ENCODE peak calls at places on chromosomes 11 and 22, in ten cellular contexts. S is GM23338, X is transverse colon, A is HCT116, U is suprapubic skin, V is SK-N-SH, O is Panc1, J is HepG2, M is sigmoid colon, P is stomach. T is an unnamed sample.
A peak's percentile ranks its signal among the peaks of the same experiment; 100 is the strongest.

GRCh38 chr11:65862941-65863888 is 3.0 kb downstream of the MUS81 start:
- DNase-seq in S (no peak), X (no peak), A (no peak), U (no peak), V (no peak), O (no peak), J (no peak), M (peak; percentile 70), P (no peak), T (no peak)

GRCh38 chr11:117794772-117795629 is 2.0 kb downstream of the DSCAML1 start:
- DNase-seq in S (peak; percentile 32), X (no peak), A (no peak), U (no peak), V (no peak), O (no peak), J (no peak), M (no peak), P (no peak), T (no peak)

GRCh38 chr11:8382436-8383053 is 118.9 kb upstream of the LMO1 start:
- DNase-seq in S (no peak), X (no peak), A (no peak), U (no peak), V (no peak), O (no peak), J (no peak), M (no peak), P (no peak), T (peak; percentile 3)

GRCh38 chr22:45919504-45920286 is 57.3 kb downstream of the WNT7B start:
- DNase-seq in S (no peak), X (no peak), A (no peak), U (no peak), V (no peak), O (no peak), J (no peak), M (no peak), P (peak; percentile 72), T (peak; percentile 60)

GRCh38 chr11:10293423-10294288 is at the start of gene SBF2:
- DNase-seq in S (peak; percentile 88), X (peak; percentile 86), A (no peak), U (peak; percentile 90), V (peak; percentile 96), O (no peak), J (peak; percentile 69), M (peak; percentile 95), P (peak; percentile 84), T (peak; percentile 68)

GRCh38 chr11:36672815-36673450 is 74.9 kb upstream of the RAG2 start:
- DNase-seq in S (peak; percentile 72), X (no peak), A (peak; percentile 38), U (no peak), V (peak; percentile 33), O (peak; percentile 7), J (peak; percentile 55), M (no peak), P (no peak), T (no peak)

GRCh38 chr11:69640995-69641581 is at the start of gene CCND1:
- DNase-seq in S (peak; percentile 93), X (peak; percentile 85), A (peak; percentile 85), U (peak; percentile 82), V (peak; percentile 89), O (no peak), J (peak; percentile 95), M (peak; percentile 77), P (peak; percentile 75), T (peak; percentile 54)

GRCh38 chr11:130424613-130425140 is 3.7 kb downstream of the ADAMTS8 start:
- DNase-seq in S (no peak), X (no peak), A (no peak), U (no peak), V (no peak), O (no peak), J (no peak), M (no peak), P (no peak), T (no peak)

GRCh38 chr11:133361689-133361994 is 170.7 kb downstream of the OPCML start:
- DNase-seq in S (no peak), X (no peak), A (no peak), U (no peak), V (no peak), O (no peak), J (no peak), M (no peak), P (no peak), T (no peak)

GRCh38 chr11:107457205-107457557 is 444 bp downstream of the CWF19L2 start:
- DNase-seq in S (peak; percentile 15), X (no peak), A (no peak), U (no peak), V (peak; percentile 15), O (peak; percentile 12), J (no peak), M (no peak), P (no peak), T (no peak)

DNA sequence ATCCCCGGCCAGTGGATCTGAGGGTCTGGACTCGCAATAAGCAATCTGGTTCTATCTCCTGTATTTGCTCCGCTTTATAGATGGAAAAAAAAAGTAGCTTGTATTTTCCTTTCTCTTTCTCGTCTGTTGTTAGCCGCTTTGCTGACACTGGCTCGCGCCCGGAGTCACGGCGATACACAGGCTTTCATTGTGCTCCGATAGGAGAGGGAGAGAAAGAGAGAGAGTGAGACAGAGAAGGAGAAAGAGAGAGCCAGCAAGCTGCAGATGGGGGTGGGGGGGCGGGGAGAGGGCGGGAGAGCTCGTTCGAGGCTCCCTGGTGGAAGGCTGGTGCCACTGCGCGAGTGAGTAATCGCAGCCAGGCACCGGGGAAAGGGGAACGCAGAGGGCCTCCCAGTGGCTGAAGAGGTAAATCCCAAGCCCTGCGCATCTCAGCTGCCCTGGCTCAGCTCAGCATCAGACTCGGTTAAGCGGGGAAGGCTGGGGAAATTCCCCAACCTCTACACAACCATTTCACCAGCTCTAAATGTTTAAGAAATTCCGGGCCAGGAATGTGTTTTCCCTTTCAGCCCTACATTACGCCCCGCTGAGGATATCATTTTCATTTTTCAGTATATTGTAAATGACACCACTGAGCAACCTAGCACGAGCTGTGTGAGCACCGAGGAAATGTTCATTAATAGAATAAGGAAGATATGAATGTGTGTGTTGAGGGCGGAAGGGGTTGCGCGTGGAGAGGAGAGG is at the start of gene MAML2:
- DNase-seq in S (peak; percentile 98), X (peak; percentile 95), A (peak; percentile 79), U (peak; percentile 96), V (peak; percentile 94), O (peak; percentile 89), J (peak; percentile 83), M (peak; percentile 97), P (peak; percentile 94), T (peak; percentile 93)
- TF ChIP-seq POLR2AphosphoS5 in S (peak; percentile 28), X (peak; percentile 51), A (no peak), U (no peak), V (peak; percentile 79), O (no peak), J (no peak), M (peak; percentile 25), P (peak; percentile 74), T (peak; percentile 84)

GRCh38 chr11:20047006-20047405 is 113.3 kb downstream of the DBX1 start:
- DNase-seq in S (no peak), X (no peak), A (no peak), U (no peak), V (no peak), O (no peak), J (no peak), M (no peak), P (no peak), T (no peak)
- H3K4me1 ChIP-seq in S (peaks cover 37% of the 10 kb centered on the region), X (no peaks in the 10 kb centered on the region), A (no peaks in the 10 kb centered on the region), U (peaks cover 6% of the 10 kb centered on the region), V (peaks cover 12% of the 10 kb centered on the region), O (peaks cover 2% of the 10 kb centered on the region), J (peaks cover 3% of the 10 kb centered on the region), M (no peaks in the 10 kb centered on the region), P (peaks cover 17% of the 10 kb centered on the region), T (no peaks in the 10 kb centered on the region)

GRCh38 chr11:112165049-112165448 is 1.2 kb upstream of the IL18 start:
- DNase-seq in S (no peak), X (no peak), A (no peak), U (no peak), V (no peak), O (no peak), J (no peak), M (no peak), P (no peak), T (no peak)

GRCh38 chr11:112161012-112161411 is 2.9 kb downstream of the IL18 start:
- DNase-seq in S (no peak), X (no peak), A (no peak), U (no peak), V (no peak), O (no peak), J (no peak), M (no peak), P (no peak), T (no peak)

GRCh38 chr11:112162761-112163669 is 879 bp downstream of the IL18 start:
- DNase-seq in S (no peak), X (no peak), A (no peak), U (no peak), V (no peak), O (no peak), J (peak; percentile 21), M (no peak), P (no peak), T (no peak)

GRCh38 chr11:112166561-112166960 is 611 bp upstream of the TEX12 start:
- DNase-seq in S (no peak), X (peak; percentile 47), A (no peak), U (no peak), V (no peak), O (no peak), J (peak; percentile 51), M (no peak), P (no peak), T (no peak)

GRCh38 chr11:112163875-112164521 is at the start of gene IL18:
- DNase-seq in S (peak; percentile 69), X (peak; percentile 88), A (peak; percentile 78), U (no peak), V (no peak), O (peak; percentile 78), J (no peak), M (peak; percentile 68), P (peak; percentile 67), T (no peak)
- TF ChIP-seq CTCF in S (no peak), X (no peak), A (peak; percentile 6), U (no peak), V (no peak), O (no peak), J (no peak), M (no peak), P (no peak), T (no peak)

GRCh38 chr11:62710001-62710345 is 2.5 kb downstream of the GNG3 start:
- DNase-seq in S (no peak), X (no peak), A (no peak), U (no peak), V (no peak), O (no peak), J (no peak), M (peak; percentile 69), P (peak; percentile 45), T (no peak)

GRCh38 chr11:62707277-62707771 is at the start of the genes BSCL2 and GNG3:
- DNase-seq in S (peak; percentile 99), X (no peak), A (no peak), U (no peak), V (peak; percentile 39), O (no peak), J (no peak), M (no peak), P (no peak), T (no peak)

GRCh38 chr11:62706841-62707240 is 383 bp downstream of the BSCL2 start:
- DNase-seq in S (no peak), X (no peak), A (no peak), U (no peak), V (no peak), O (no peak), J (no peak), M (peak; percentile 61), P (no peak), T (no peak)

GRCh38 chr11:62708423-62709261 is 1.2 kb downstream of the GNG3 start:
- DNase-seq in S (peak; percentile 56), X (peak; percentile 54), A (no peak), U (no peak), V (no peak), O (no peak), J (no peak), M (peak; percentile 73), P (peak; percentile 36), T (peak; percentile 45)

GRCh38 chr11:62709262-62710000 is 2.0 kb downstream of the GNG3 start:
- DNase-seq in S (peak; percentile 100), X (peak; percentile 98), A (no peak), U (peak; percentile 100), V (peak; percentile 89), O (no peak), J (no peak), M (peak; percentile 100), P (peak; percentile 98), T (peak; percentile 99)
- TF ChIP-seq POLR2AphosphoS5 in S (peak; percentile 66), X (peak; percentile 88), A (no peak), U (peak; percentile 78), V (peak; percentile 89), O (peak; percentile 76), J (no peak), M (peak; percentile 71), P (peak; percentile 94), T (peak; percentile 80)